ENCODE peak calls at places on chromosome 6, in nine cellular contexts. One of them, this sample, is unnamed.

GRCh38 chr6:127195833-127196232 is 70.8 kb upstream of the RNF146 start:
- DNase-seq in CD4-positive, alpha-beta T cell: no peak
- DNase-seq in fibroblast of the conjunctiva: no peak
- DNase-seq in OCI-M1: no peak
- DNase-seq in HFFc6: no peak
- DNase-seq in T-helper 1 cell: no peak
- DNase-seq in HFF-Myc: no peak
- DNase-seq in GM23338: no peak
- DNase-seq in KBM-7: no peak
- DNase-seq in this sample: no peak

GRCh38 chr6:149846321-149846720 is 17.8 kb downstream of the LRP11 start:
- DNase-seq in CD4-positive, alpha-beta T cell: no peak
- DNase-seq in HFF-Myc: no peak
- DNase-seq in GM23338: no peak
- DNase-seq in HFFc6: peak; percentile 83
- DNase-seq in OCI-M1: peak; percentile 27
- DNase-seq in KBM-7: no peak
- DNase-seq in fibroblast of the conjunctiva: no peak
- DNase-seq in T-helper 1 cell: no peak
- DNase-seq in this sample: peak; percentile 71

GRCh38 chr6:148491638-148492210 is 149.1 kb downstream of the SASH1 start:
- DNase-seq in fibroblast of the conjunctiva: no peak
- DNase-seq in T-helper 1 cell: no peak
- DNase-seq in CD4-positive, alpha-beta T cell: no peak
- DNase-seq in GM23338: no peak
- DNase-seq in HFF-Myc: no peak
- DNase-seq in HFFc6: peak; percentile 18
- DNase-seq in KBM-7: no peak
- DNase-seq in OCI-M1: no peak
- DNase-seq in this sample: peak; percentile 40

GRCh38 chr6:98384766-98385165 is 449.6 kb upstream of the POU3F2 start:
- DNase-seq in fibroblast of the conjunctiva: no peak
- DNase-seq in OCI-M1: no peak
- DNase-seq in CD4-positive, alpha-beta T cell: no peak
- DNase-seq in HFFc6: no peak
- DNase-seq in HFF-Myc: no peak
- DNase-seq in T-helper 1 cell: no peak
- DNase-seq in GM23338: no peak
- DNase-seq in KBM-7: no peak
- DNase-seq in this sample: no peak

GRCh38 chr6:30722280-30723112 is 2.3 kb downstream of the TUBB start:
- DNase-seq in GM23338: peak; percentile 85
- DNase-seq in T-helper 1 cell: peak; percentile 80
- DNase-seq in CD4-positive, alpha-beta T cell: peak; percentile 71
- DNase-seq in fibroblast of the conjunctiva: no peak
- DNase-seq in HFF-Myc: no peak
- DNase-seq in HFFc6: peak; percentile 71
- DNase-seq in KBM-7: peak; percentile 94
- DNase-seq in OCI-M1: peak; percentile 94
- DNase-seq in this sample: peak; percentile 74

GRCh38 chr6:25769983-25770382 is 15.4 kb downstream of the SLC17A4 start:
- DNase-seq in OCI-M1: no peak
- DNase-seq in fibroblast of the conjunctiva: no peak
- DNase-seq in T-helper 1 cell: no peak
- DNase-seq in HFFc6: peak; percentile 7
- DNase-seq in GM23338: no peak
- DNase-seq in KBM-7: no peak
- DNase-seq in HFF-Myc: no peak
- DNase-seq in CD4-positive, alpha-beta T cell: no peak
- DNase-seq in this sample: no peak

GRCh38 chr6:42088101-42088591 is 37.8 kb downstream of the TAF8 start:
- DNase-seq in KBM-7: no peak
- DNase-seq in CD4-positive, alpha-beta T cell: no peak
- DNase-seq in HFF-Myc: no peak
- DNase-seq in HFFc6: peak; percentile 23
- DNase-seq in GM23338: peak; percentile 19
- DNase-seq in OCI-M1: no peak
- DNase-seq in T-helper 1 cell: no peak
- DNase-seq in fibroblast of the conjunctiva: no peak
- DNase-seq in this sample: no peak

GRCh38 chr6:87661016-87661415 is 41.0 kb downstream of the AKIRIN2 start:
- DNase-seq in fibroblast of the conjunctiva: no peak
- DNase-seq in HFF-Myc: no peak
- DNase-seq in OCI-M1: no peak
- DNase-seq in GM23338: no peak
- DNase-seq in HFFc6: peak; percentile 58
- DNase-seq in T-helper 1 cell: no peak
- DNase-seq in CD4-positive, alpha-beta T cell: no peak
- DNase-seq in KBM-7: no peak
- DNase-seq in this sample: no peak

GRCh38 chr6:135990437-135990836 is 138.9 kb downstream of the PDE7B start:
- DNase-seq in OCI-M1: no peak
- DNase-seq in fibroblast of the conjunctiva: no peak
- DNase-seq in CD4-positive, alpha-beta T cell: no peak
- DNase-seq in GM23338: no peak
- DNase-seq in HFF-Myc: no peak
- DNase-seq in KBM-7: no peak
- DNase-seq in T-helper 1 cell: no peak
- DNase-seq in HFFc6: no peak
- DNase-seq in this sample: no peak

GRCh38 chr6:113680351-113680750 is 176.8 kb upstream of the MARCKS start:
- DNase-seq in OCI-M1: no peak
- DNase-seq in CD4-positive, alpha-beta T cell: no peak
- DNase-seq in T-helper 1 cell: no peak
- DNase-seq in fibroblast of the conjunctiva: no peak
- DNase-seq in HFF-Myc: no peak
- DNase-seq in HFFc6: no peak
- DNase-seq in GM23338: no peak
- DNase-seq in KBM-7: no peak
- DNase-seq in this sample: no peak

GRCh38 chr6:41546866-41547798 is 951 bp downstream of the FOXP4 start:
- DNase-seq in HFF-Myc: no peak
- DNase-seq in HFFc6: peak; percentile 18
- DNase-seq in fibroblast of the conjunctiva: no peak
- DNase-seq in T-helper 1 cell: peak; percentile 28
- DNase-seq in OCI-M1: peak; percentile 69
- DNase-seq in CD4-positive, alpha-beta T cell: no peak
- DNase-seq in GM23338: peak; percentile 76
- DNase-seq in KBM-7: peak; percentile 35
- DNase-seq in this sample: peak; percentile 54

GRCh38 chr6:167097770-167098169 is 25.1 kb upstream of the CCR6 start:
- DNase-seq in OCI-M1: no peak
- DNase-seq in CD4-positive, alpha-beta T cell: no peak
- DNase-seq in T-helper 1 cell: no peak
- DNase-seq in fibroblast of the conjunctiva: no peak
- DNase-seq in HFFc6: no peak
- DNase-seq in KBM-7: no peak
- DNase-seq in GM23338: no peak
- DNase-seq in HFF-Myc: no peak
- DNase-seq in this sample: no peak

GRCh38 chr6:133101790-133102189 is 139.4 kb upstream of the EYA4 start:
- DNase-seq in OCI-M1: no peak
- DNase-seq in CD4-positive, alpha-beta T cell: no peak
- DNase-seq in fibroblast of the conjunctiva: no peak
- DNase-seq in GM23338: no peak
- DNase-seq in HFFc6: no peak
- DNase-seq in KBM-7: no peak
- DNase-seq in HFF-Myc: no peak
- DNase-seq in T-helper 1 cell: no peak
- DNase-seq in this sample: no peak

GRCh38 chr6:111939902-111940301 is 66.7 kb upstream of the FYN start:
- DNase-seq in OCI-M1: no peak
- DNase-seq in HFF-Myc: no peak
- DNase-seq in fibroblast of the conjunctiva: no peak
- DNase-seq in GM23338: no peak
- DNase-seq in KBM-7: no peak
- DNase-seq in HFFc6: no peak
- DNase-seq in CD4-positive, alpha-beta T cell: no peak
- DNase-seq in T-helper 1 cell: no peak
- DNase-seq in this sample: no peak

GRCh38 chr6:21537660-21538059 is 55.9 kb upstream of the SOX4 start:
- DNase-seq in T-helper 1 cell: no peak
- DNase-seq in HFF-Myc: no peak
- DNase-seq in CD4-positive, alpha-beta T cell: no peak
- DNase-seq in GM23338: no peak
- DNase-seq in HFFc6: no peak
- DNase-seq in OCI-M1: no peak
- DNase-seq in fibroblast of the conjunctiva: no peak
- DNase-seq in KBM-7: no peak
- DNase-seq in this sample: no peak

GRCh38 chr6:157669747-157670216 is 153.3 kb upstream of the SNX9 start:
- DNase-seq in GM23338: peak; percentile 70
- DNase-seq in OCI-M1: no peak
- DNase-seq in T-helper 1 cell: no peak
- DNase-seq in HFF-Myc: no peak
- DNase-seq in HFFc6: peak; percentile 66
- DNase-seq in KBM-7: peak; percentile 69
- DNase-seq in fibroblast of the conjunctiva: peak; percentile 73
- DNase-seq in CD4-positive, alpha-beta T cell: no peak
- DNase-seq in this sample: peak; percentile 88

GRCh38 chr6:5517781-5518180 is 256.5 kb downstream of the FARS2 start:
- DNase-seq in HFF-Myc: no peak
- DNase-seq in CD4-positive, alpha-beta T cell: no peak
- DNase-seq in OCI-M1: no peak
- DNase-seq in HFFc6: no peak
- DNase-seq in T-helper 1 cell: peak; percentile 56
- DNase-seq in fibroblast of the conjunctiva: no peak
- DNase-seq in KBM-7: no peak
- DNase-seq in GM23338: no peak
- DNase-seq in this sample: no peak

GRCh38 chr6:12601881-12602280 is 114.7 kb upstream of the PHACTR1 start:
- DNase-seq in HFFc6: no peak
- DNase-seq in T-helper 1 cell: no peak
- DNase-seq in GM23338: no peak
- DNase-seq in KBM-7: no peak
- DNase-seq in fibroblast of the conjunctiva: no peak
- DNase-seq in HFF-Myc: no peak
- DNase-seq in OCI-M1: no peak
- DNase-seq in CD4-positive, alpha-beta T cell: no peak
- DNase-seq in this sample: no peak

GRCh38 chr6:44275271-44275748 is 5.1 kb downstream of the TMEM151B start:
- DNase-seq in KBM-7: no peak
- DNase-seq in HFF-Myc: no peak
- DNase-seq in GM23338: no peak
- DNase-seq in T-helper 1 cell: no peak
- DNase-seq in OCI-M1: no peak
- DNase-seq in fibroblast of the conjunctiva: no peak
- DNase-seq in CD4-positive, alpha-beta T cell: no peak
- DNase-seq in HFFc6: no peak
- DNase-seq in this sample: no peak

GRCh38 chr6:87237804-87238203 is 82.4 kb downstream of the ZNF292 start:
- DNase-seq in KBM-7: peak; percentile 39
- DNase-seq in GM23338: peak; percentile 18
- DNase-seq in fibroblast of the conjunctiva: peak; percentile 4
- DNase-seq in T-helper 1 cell: peak; percentile 16
- DNase-seq in CD4-positive, alpha-beta T cell: no peak
- DNase-seq in HFF-Myc: no peak
- DNase-seq in OCI-M1: peak; percentile 62
- DNase-seq in HFFc6: peak; percentile 21
- DNase-seq in this sample: peak; percentile 19

GRCh38 chr6:116254297-116254724 is 436 bp upstream of the TSPYL4 start:
- DNase-seq in fibroblast of the conjunctiva: no peak
- DNase-seq in GM23338: no peak
- DNase-seq in KBM-7: no peak
- DNase-seq in HFFc6: no peak
- DNase-seq in T-helper 1 cell: no peak
- DNase-seq in OCI-M1: no peak
- DNase-seq in HFF-Myc: no peak
- DNase-seq in CD4-positive, alpha-beta T cell: no peak
- DNase-seq in this sample: no peak

GRCh38 chr6:18503588-18504231 is 116.6 kb downstream of the RNF144B start:
- DNase-seq in HFF-Myc: peak; percentile 64
- DNase-seq in KBM-7: peak; percentile 57
- DNase-seq in OCI-M1: peak; percentile 78
- DNase-seq in HFFc6: peak; percentile 75
- DNase-seq in CD4-positive, alpha-beta T cell: peak; percentile 17
- DNase-seq in T-helper 1 cell: peak; percentile 13
- DNase-seq in fibroblast of the conjunctiva: peak; percentile 83
- DNase-seq in GM23338: peak; percentile 88
- DNase-seq in this sample: peak; percentile 41

GRCh38 chr6:37452522-37452921 is 19.5 kb downstream of the CMTR1 start:
- DNase-seq in HFF-Myc: no peak
- DNase-seq in fibroblast of the conjunctiva: no peak
- DNase-seq in GM23338: no peak
- DNase-seq in OCI-M1: no peak
- DNase-seq in HFFc6: no peak
- DNase-seq in T-helper 1 cell: no peak
- DNase-seq in CD4-positive, alpha-beta T cell: no peak
- DNase-seq in KBM-7: no peak
- DNase-seq in this sample: no peak

GRCh38 chr6:157518399-157519250 is 137.6 kb downstream of the ZDHHC14 start:
- DNase-seq in GM23338: peak; percentile 22
- DNase-seq in T-helper 1 cell: no peak
- DNase-seq in CD4-positive, alpha-beta T cell: no peak
- DNase-seq in KBM-7: no peak
- DNase-seq in fibroblast of the conjunctiva: no peak
- DNase-seq in OCI-M1: no peak
- DNase-seq in HFFc6: peak; percentile 7
- DNase-seq in HFF-Myc: peak; percentile 30
- DNase-seq in this sample: peak; percentile 22

GRCh38 chr6:33208089-33208967 is at the start of gene RING1:
- DNase-seq in HFF-Myc: no peak
- DNase-seq in T-helper 1 cell: peak; percentile 86
- DNase-seq in fibroblast of the conjunctiva: no peak
- DNase-seq in OCI-M1: peak; percentile 87
- DNase-seq in HFFc6: peak; percentile 61
- DNase-seq in KBM-7: peak; percentile 72
- DNase-seq in CD4-positive, alpha-beta T cell: peak; percentile 82
- DNase-seq in GM23338: peak; percentile 93
- DNase-seq in this sample: peak; percentile 97

GRCh38 chr6:34243901-34244884 is 4.6 kb downstream of the SMIM29 start:
- DNase-seq in T-helper 1 cell: no peak
- DNase-seq in HFFc6: peak; percentile 94
- DNase-seq in GM23338: peak; percentile 71
- DNase-seq in OCI-M1: peak; percentile 85
- DNase-seq in KBM-7: peak; percentile 69
- DNase-seq in HFF-Myc: peak; percentile 85
- DNase-seq in CD4-positive, alpha-beta T cell: no peak
- DNase-seq in fibroblast of the conjunctiva: peak; percentile 81
- DNase-seq in this sample: peak; percentile 98